ENCODE peak calls at places on chromosomes 5 and 9, in nine cellular contexts. N, K, T, E, X, A, Z, O and R are unnamed samples.

GRCh38 chr5:158881076-158881880 is 218.4 kb downstream of the EBF1 start:
- DNase-seq in N (no peak), K (no peak), T (no peak), E (no peak), X (no peak), A (no peak), Z (no peak), O (no peak), R (no peak)

GRCh38 chr5:52922384-52922783 is 66.8 kb upstream of the ITGA2 start:
- DNase-seq in N (peak), K (peak), T (peak), E (no peak), X (peak), A (peak), Z (no peak), O (no peak), R (no peak)

GRCh38 chr5:32156635-32157034 is 17.5 kb downstream of the GOLPH3 start:
- DNase-seq in N (no peak), K (no peak), T (no peak), E (no peak), X (no peak), A (no peak), Z (no peak), O (no peak), R (no peak)

GRCh38 chr5:151868451-151868850 is 56.2 kb downstream of the GLRA1 start:
- DNase-seq in N (no peak), K (no peak), T (no peak), E (no peak), X (no peak), A (no peak), Z (no peak), O (no peak), R (no peak)

GRCh38 chr9:115777610-115778009 is 376.0 kb upstream of the PAPPA start:
- DNase-seq in N (no peak), K (no peak), T (no peak), E (no peak), X (no peak), A (no peak), Z (no peak), O (no peak), R (no peak)

GRCh38 chr5:60945760-60946253 is 802 bp downstream of the NDUFAF2 start:
- DNase-seq in N (peak), K (peak), T (peak), E (peak), X (peak), A (peak), Z (no peak), O (peak), R (peak)

GRCh38 chr5:42806004-42806700 is 5.5 kb downstream of the SELENOP start:
- DNase-seq in N (no peak), K (no peak), T (no peak), E (no peak), X (no peak), A (no peak), Z (no peak), O (no peak), R (no peak)

GRCh38 chr5:180114304-180115003 is 42.9 kb upstream of the RNF130 start:
- DNase-seq in N (no peak), K (no peak), T (no peak), E (no peak), X (no peak), A (no peak), Z (no peak), O (no peak), R (no peak)

GRCh38 chr9:7233516-7233915 is 475.7 kb downstream of the KDM4C start:
- DNase-seq in N (no peak), K (no peak), T (no peak), E (no peak), X (no peak), A (no peak), Z (no peak), O (no peak), R (no peak)

GRCh38 chr5:134463991-134464760 is 52.5 kb upstream of the CDKN2AIPNL start:
- DNase-seq in N (no peak), K (no peak), T (no peak), E (no peak), X (peak), A (peak), Z (no peak), O (no peak), R (no peak)

GRCh38 chr5:10854526-10855277 is 93.7 kb upstream of the DAP start:
- DNase-seq in N (peak), K (no peak), T (no peak), E (no peak), X (no peak), A (peak), Z (no peak), O (peak), R (no peak)

GRCh38 chr5:80213467-80213866 is 42.4 kb downstream of the SERINC5 start:
- DNase-seq in N (no peak), K (no peak), T (no peak), E (no peak), X (no peak), A (no peak), Z (no peak), O (no peak), R (no peak)

GRCh38 chr9:120970249-120970648 is 43.7 kb upstream of the TRAF1 start:
- DNase-seq in N (peak), K (no peak), T (peak), E (no peak), X (peak), A (peak), Z (no peak), O (no peak), R (no peak)